ENCODE peak calls at places on chromosomes 1 and 21, in ten cellular contexts. P is upper lobe of left lung, C is HCT116, I is transverse colon, T is H1, V is prostate gland, H is GM12892, A is suprapubic skin, J is stomach, N is spleen. M is an unnamed sample.

GRCh38 chr1:161185732-161186311 is 8.5 kb upstream of the B4GALT3 start:
- DNase-seq in I (no peak), P (no peak), N (peak; percentile 72), A (no peak), C (no peak), J (no peak), V (no peak), T (no peak), H (no peak), M (no peak)

GRCh38 chr1:73736125-73736524 is 461.9 kb downstream of the LRRIQ3 start:
- DNase-seq in J (no peak), H (no peak), V (no peak), I (no peak), N (no peak), P (no peak), A (no peak), C (no peak), T (no peak), M (no peak)

GRCh38 chr1:232543194-232543593 is 86.7 kb downstream of the SIPA1L2 start:
- DNase-seq in V (no peak), P (no peak), A (no peak), N (no peak), J (no peak), T (no peak), I (no peak), H (no peak), C (no peak), M (no peak)

GRCh38 chr1:156489166-156489934 is 11.2 kb downstream of the MEF2D start:
- DNase-seq in H (no peak), C (no peak), P (no peak), V (no peak), A (no peak), N (no peak), I (no peak), T (no peak), J (no peak), M (no peak)

GRCh38 chr1:21337931-21338567 is 47.8 kb upstream of the ECE1 start:
- DNase-seq in N (peak; percentile 91), C (no peak), H (no peak), P (peak; percentile 89), J (peak; percentile 75), I (peak; percentile 79), T (no peak), V (peak; percentile 86), A (peak; percentile 97), M (no peak)

GRCh38 chr1:168439451-168440375 is 104.1 kb downstream of the XCL2 start:
- DNase-seq in T (peak; percentile 61), J (peak; percentile 75), H (no peak), A (peak; percentile 83), C (peak; percentile 80), V (peak; percentile 53), I (peak; percentile 80), N (no peak), P (peak; percentile 73), M (peak; percentile 31)

GRCh38 chr1:161473363-161473762 is 31.9 kb upstream of the FCGR2A start:
- DNase-seq in V (no peak), T (no peak), I (no peak), C (no peak), H (no peak), A (no peak), N (no peak), J (no peak), P (no peak), M (no peak)

GRCh38 chr1:117093870-117094621 is 27.5 kb downstream of the TRIM45 start:
- DNase-seq in I (no peak), H (no peak), C (peak; percentile 8), T (no peak), P (peak; percentile 37), V (no peak), A (no peak), N (no peak), J (no peak), M (peak; percentile 9)

GRCh38 chr1:200644021-200644420 is 23.5 kb upstream of the KIF14 start:
- DNase-seq in T (no peak), H (no peak), P (no peak), V (no peak), I (no peak), J (no peak), A (no peak), N (no peak), C (no peak), M (no peak)

GRCh38 chr1:39425634-39426033 is 65.8 kb upstream of the BMP8A start:
- DNase-seq in P (no peak), H (no peak), C (no peak), T (no peak), A (no peak), N (no peak), V (no peak), J (no peak), I (no peak), M (no peak)

GRCh38 chr1:6140413-6140812 is 39.7 kb downstream of the CHD5 start:
- DNase-seq in P (no peak), J (no peak), I (no peak), T (no peak), C (no peak), N (peak; percentile 2), A (no peak), V (no peak), H (no peak), M (no peak)

GRCh38 chr1:4692437-4692836 is 38.0 kb downstream of the AJAP1 start:
- DNase-seq in C (no peak), T (no peak), H (no peak), V (no peak), J (no peak), N (no peak), P (no peak), A (no peak), I (no peak), M (no peak)

GRCh38 chr1:4691766-4692405 is 37.5 kb downstream of the AJAP1 start:
- DNase-seq in J (no peak), I (no peak), H (no peak), A (no peak), C (no peak), T (no peak), V (no peak), N (no peak), P (no peak), M (no peak)

GRCh38 chr1:4689271-4689935 is 35.0 kb downstream of the AJAP1 start:
- DNase-seq in J (no peak), C (no peak), P (no peak), I (no peak), N (no peak), A (no peak), V (no peak), H (no peak), T (no peak), M (no peak)

GRCh38 chr1:4689941-4690635 is 35.7 kb downstream of the AJAP1 start:
- DNase-seq in H (no peak), I (no peak), J (no peak), C (no peak), V (no peak), P (no peak), N (no peak), T (no peak), A (no peak), M (no peak)

DNA sequence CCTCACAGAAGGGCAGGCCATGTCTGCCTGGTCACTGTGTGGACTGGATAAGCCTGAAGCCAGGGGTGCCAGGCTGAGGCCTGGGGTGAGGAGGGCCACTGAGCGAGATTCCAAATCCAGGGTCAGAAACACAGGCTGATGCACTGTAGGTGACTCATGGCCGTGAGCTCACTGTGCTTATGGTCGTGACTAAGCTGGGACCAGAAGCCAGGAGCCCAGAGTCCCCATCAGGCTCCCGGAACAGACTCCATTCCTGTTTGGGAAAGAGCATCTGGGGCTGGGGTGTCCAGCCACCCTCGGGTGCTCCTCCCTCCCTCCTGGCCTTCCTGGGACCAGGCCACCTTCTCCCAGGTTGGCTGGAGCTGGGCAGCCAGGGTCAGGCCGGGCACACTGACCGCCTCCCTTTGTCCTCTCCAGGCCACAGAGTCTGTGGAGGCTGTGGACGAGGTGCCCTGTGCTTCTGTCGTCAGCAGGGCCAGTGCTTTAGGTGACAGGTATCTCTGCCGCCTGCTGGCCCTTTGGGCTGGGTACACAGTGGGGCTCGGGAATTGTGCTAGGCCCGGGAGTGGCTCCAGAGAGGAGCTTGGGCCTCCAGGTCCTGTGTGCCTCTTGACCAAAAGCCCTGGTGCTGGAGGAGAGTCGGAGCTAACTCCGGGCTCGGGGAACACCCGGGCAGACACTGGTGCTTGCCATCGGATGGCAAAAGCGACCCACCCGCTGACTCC is 36.7 kb downstream of the AJAP1 start:
- DNase-seq in T (no peak), V (no peak), N (no peak), J (no peak), P (no peak), C (no peak), H (no peak), A (no peak), I (no peak), M (no peak)
- TF ChIP-seq POLR2AphosphoS5 in T (no peak), V (no peak), N (no peak), J (no peak), P (no peak), C (no peak), H (no peak), A (no peak), I (no peak), M (no peak)

GRCh38 chr1:11272842-11273594 is at the start of gene UBIAD1:
- DNase-seq in N (peak; percentile 96), H (peak; percentile 85), C (peak; percentile 71), P (peak; percentile 83), I (peak; percentile 91), T (peak; percentile 64), A (peak; percentile 91), V (peak; percentile 81), J (peak; percentile 87), M (peak; percentile 90)
- TF ChIP-seq POLR2A in N (peak; percentile 34), H (peak; percentile 85), C (no peak), P (peak; percentile 58), I (peak; percentile 75), T (peak; percentile 46), A (peak; percentile 33), V (peak; percentile 60), J (peak; percentile 48), M (peak; percentile 75)

DNA sequence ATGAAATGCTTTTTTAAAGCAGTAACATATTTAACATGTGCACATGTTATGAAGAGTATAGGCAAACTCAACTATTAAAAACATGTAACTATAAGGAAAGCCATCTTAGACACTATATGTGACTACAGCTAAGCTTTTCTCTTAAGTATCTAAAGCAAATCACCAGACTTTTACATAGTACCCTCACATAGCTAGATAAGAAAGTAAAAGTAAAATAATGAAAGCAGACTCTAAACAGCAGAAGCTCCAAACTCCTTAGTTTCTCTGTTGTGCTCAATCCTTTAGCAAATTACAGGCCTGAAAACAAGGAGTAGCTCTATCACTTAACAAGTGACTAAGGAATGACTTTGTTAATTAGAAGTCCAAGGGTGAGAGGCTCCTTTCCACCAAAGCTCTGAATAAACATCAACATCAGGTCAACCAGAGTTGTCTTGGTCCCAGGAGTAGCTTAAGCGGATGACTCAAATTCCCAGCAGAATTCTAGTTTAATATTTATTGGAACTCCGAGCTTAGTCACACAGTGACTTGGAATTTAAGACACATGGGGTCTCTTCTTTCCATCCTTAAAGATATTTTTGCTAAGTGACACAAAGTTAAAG is 6.0 kb downstream of the NRIP1 start:
- DNase-seq in J (no peak), T (no peak), C (peak; percentile 32), I (no peak), P (no peak), N (no peak), A (no peak), V (no peak), H (no peak), M (no peak)
- TF ChIP-seq POLR2AphosphoS5 in J (no peak), T (no peak), C (no peak), I (no peak), P (no peak), N (no peak), A (no peak), V (peak; percentile 3), H (no peak), M (no peak)

DNA sequence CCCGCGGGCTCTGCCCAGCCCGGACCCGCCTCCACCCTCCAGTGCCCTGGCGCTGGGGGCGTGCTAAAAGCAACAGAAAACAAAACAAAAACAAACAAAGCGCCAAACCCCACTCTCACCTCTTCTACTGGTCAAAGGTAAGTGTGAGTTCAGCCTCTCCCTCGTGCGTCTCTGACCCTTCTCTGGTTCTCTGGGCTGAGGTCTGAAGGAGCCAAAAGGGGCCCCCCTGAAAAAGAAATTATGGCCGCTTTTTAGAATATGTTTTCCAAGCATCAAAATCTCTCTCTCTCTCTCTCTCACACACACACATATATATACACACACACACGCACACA is 133.5 kb upstream of the DPYD start:
- DNase-seq in J (no peak), A (no peak), H (no peak), C (no peak), I (no peak), V (no peak), N (no peak), T (no peak), P (no peak), M (no peak)
- TF ChIP-seq POLR2A in J (no peak), A (no peak), H (no peak), C (no peak), I (no peak), V (no peak), N (no peak), T (no peak), P (no peak), M (no peak)

M was measured in GM12891.